ENCODE peak calls at places on chromosome 6, in five cellular contexts. G is aorta, H is fibroblast of mammary gland, X is endodermal cell, Z is ascending aorta. I is an unnamed sample.

GRCh38 chr6:341914-342831 is 49.4 kb upstream of the IRF4 start:
- DNase-seq in G (no peak), H (no peak), X (no peak), Z (no peak), I (no peak)

GRCh38 chr6:137094411-137095008 is 49.7 kb upstream of the IL20RA start:
- DNase-seq in G (peak), H (peak), X (peak), Z (peak), I (peak)

GRCh38 chr6:134630468-134631180 is 312.7 kb upstream of the SGK1 start:
- DNase-seq in G (no peak), H (no peak), X (no peak), Z (no peak), I (no peak)

GRCh38 chr6:46097381-46097780 is 32.4 kb upstream of the ENPP4 start:
- DNase-seq in G (no peak), H (no peak), X (no peak), Z (no peak), I (no peak)

GRCh38 chr6:118748311-118749062 is 97.1 kb upstream of the CEP85L start:
- DNase-seq in G (no peak), H (peak), X (peak), Z (no peak), I (peak)

GRCh38 chr6:5053038-5053437 is 32.1 kb upstream of the PPP1R3G start:
- DNase-seq in G (no peak), H (peak), X (no peak), Z (no peak), I (peak)

GRCh38 chr6:307065-307814 is 15.0 kb downstream of the DUSP22 start:
- DNase-seq in G (no peak), H (no peak), X (peak), Z (no peak), I (no peak)

GRCh38 chr6:30219244-30219643 is 6.0 kb upstream of the TRIM26 start:
- DNase-seq in G (no peak), H (peak), X (peak), Z (no peak), I (peak)

GRCh38 chr6:45454008-45454911 is 76.5 kb upstream of the SUPT3H start:
- DNase-seq in G (no peak), H (peak), X (no peak), Z (no peak), I (peak)

GRCh38 chr6:42790549-42791181 is 8.8 kb downstream of the BICRAL start:
- DNase-seq in G (no peak), H (no peak), X (peak), Z (no peak), I (no peak)

GRCh38 chr6:92114797-92115196 is 1304.6 kb downstream of the EPHA7 start:
- DNase-seq in G (no peak), H (no peak), X (no peak), Z (no peak), I (no peak)

GRCh38 chr6:92427408-92427905 is 991.9 kb downstream of the EPHA7 start:
- DNase-seq in G (no peak), H (no peak), X (no peak), Z (no peak), I (no peak)

GRCh38 chr6:2809015-2809414 is 32.6 kb downstream of the SERPINB1 start:
- DNase-seq in G (no peak), H (no peak), X (no peak), Z (no peak), I (no peak)

GRCh38 chr6:117074672-117075071 is 190.7 kb upstream of the VGLL2 start:
- DNase-seq in G (no peak), H (no peak), X (no peak), Z (no peak), I (no peak)

GRCh38 chr6:31399589-31400466 is 3.6 kb upstream of the MICA start:
- DNase-seq in G (peak), H (peak), X (peak), Z (peak), I (peak)

GRCh38 chr6:101290346-101290745 is 103.2 kb upstream of the GRIK2 start:
- DNase-seq in G (no peak), H (peak), X (no peak), Z (no peak), I (peak)

GRCh38 chr6:83985715-83986114 is 47.9 kb upstream of the MRAP2 start:
- DNase-seq in G (no peak), H (no peak), X (no peak), Z (no peak), I (no peak)

GRCh38 chr6:16409531-16410441 is 171.4 kb downstream of the GMPR start:
- DNase-seq in G (peak), H (peak), X (peak), Z (peak), I (peak)

GRCh38 chr6:105595829-105596228 is 192.9 kb upstream of the PREP start:
- DNase-seq in G (no peak), H (no peak), X (no peak), Z (no peak), I (no peak)

GRCh38 chr6:46626228-46626909 is 26.2 kb downstream of the CYP39A1 start:
- DNase-seq in G (no peak), H (peak), X (no peak), Z (no peak), I (peak)

GRCh38 chr6:117555882-117556498 is 46.3 kb downstream of the GOPC start:
- DNase-seq in G (no peak), H (peak), X (peak), Z (no peak), I (peak)

GRCh38 chr6:40782355-40782754 is 195.2 kb upstream of the LRFN2 start:
- DNase-seq in G (no peak), H (no peak), X (no peak), Z (no peak), I (no peak)

GRCh38 chr6:149318581-149319286 is 1.2 kb downstream of the TAB2 start:
- DNase-seq in G (no peak), H (no peak), X (no peak), Z (no peak), I (peak)

GRCh38 chr6:149323353-149323752 is 5.8 kb downstream of the TAB2 start:
- DNase-seq in G (no peak), H (no peak), X (no peak), Z (no peak), I (no peak)

GRCh38 chr6:149319413-149319812 is 1.9 kb downstream of the TAB2 start:
- DNase-seq in G (no peak), H (no peak), X (no peak), Z (no peak), I (no peak)

GRCh38 chr6:149317656-149318571 is at the start of gene TAB2:
- DNase-seq in G (peak), H (no peak), X (peak), Z (peak), I (no peak)

GRCh38 chr6:149320745-149321240 is 3.3 kb downstream of the TAB2 start:
- DNase-seq in G (no peak), H (no peak), X (no peak), Z (no peak), I (peak)
- H3K4me3 ChIP-seq in G (no peak), H (no peak), X (peak), Z (no peak), I (no peak)

DNA sequence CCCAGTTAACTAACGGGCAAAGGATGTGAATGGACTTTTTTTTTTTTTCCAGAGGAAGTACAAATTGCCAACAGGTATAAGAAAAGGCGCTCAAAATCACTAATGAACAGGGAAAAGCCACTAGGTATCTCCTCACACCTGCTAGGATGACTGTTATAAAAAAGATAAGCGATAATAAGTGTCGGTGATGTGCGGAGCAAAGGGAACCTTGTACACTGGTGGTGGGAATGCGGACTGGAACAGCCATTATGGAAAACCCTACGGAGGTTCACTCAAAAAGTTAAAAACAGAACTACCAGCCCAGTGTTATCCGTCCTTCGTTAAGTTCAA is 787 bp upstream of the RAB32 start:
- DNase-seq in G (no peak), H (peak), X (no peak), Z (no peak), I (no peak)
- H3K4me3 ChIP-seq in G (peak), H (peak), X (peak), Z (peak), I (peak)

GRCh38 chr6:166820070-166820469 is 136.3 kb downstream of the RNASET2 start:
- DNase-seq in G (no peak), H (no peak), X (no peak), Z (no peak), I (no peak)
- H3K4me3 ChIP-seq in G (no peak), H (no peak), X (no peak), Z (no peak), I (no peak)

GRCh38 chr6:162854734-162855191 is 127.0 kb downstream of the PACRG start:
- DNase-seq in G (no peak), H (no peak), X (peak), Z (no peak), I (no peak)

GRCh38 chr6:162854228-162854627 is 126.5 kb downstream of the PACRG start:
- DNase-seq in G (no peak), H (no peak), X (no peak), Z (no peak), I (no peak)

GRCh38 chr6:162852810-162853577 is 125.2 kb downstream of the PACRG start:
- DNase-seq in G (no peak), H (no peak), X (peak), Z (no peak), I (no peak)

GRCh38 chr6:162857321-162857720 is 129.5 kb downstream of the PACRG start:
- DNase-seq in G (no peak), H (no peak), X (no peak), Z (no peak), I (no peak)

GRCh38 chr6:162856885-162857284 is 129.1 kb downstream of the PACRG start:
- DNase-seq in G (no peak), H (peak), X (peak), Z (no peak), I (peak)
- H3K4me3 ChIP-seq in G (no peak), H (no peak), X (peak), Z (no peak), I (peak)

DNA sequence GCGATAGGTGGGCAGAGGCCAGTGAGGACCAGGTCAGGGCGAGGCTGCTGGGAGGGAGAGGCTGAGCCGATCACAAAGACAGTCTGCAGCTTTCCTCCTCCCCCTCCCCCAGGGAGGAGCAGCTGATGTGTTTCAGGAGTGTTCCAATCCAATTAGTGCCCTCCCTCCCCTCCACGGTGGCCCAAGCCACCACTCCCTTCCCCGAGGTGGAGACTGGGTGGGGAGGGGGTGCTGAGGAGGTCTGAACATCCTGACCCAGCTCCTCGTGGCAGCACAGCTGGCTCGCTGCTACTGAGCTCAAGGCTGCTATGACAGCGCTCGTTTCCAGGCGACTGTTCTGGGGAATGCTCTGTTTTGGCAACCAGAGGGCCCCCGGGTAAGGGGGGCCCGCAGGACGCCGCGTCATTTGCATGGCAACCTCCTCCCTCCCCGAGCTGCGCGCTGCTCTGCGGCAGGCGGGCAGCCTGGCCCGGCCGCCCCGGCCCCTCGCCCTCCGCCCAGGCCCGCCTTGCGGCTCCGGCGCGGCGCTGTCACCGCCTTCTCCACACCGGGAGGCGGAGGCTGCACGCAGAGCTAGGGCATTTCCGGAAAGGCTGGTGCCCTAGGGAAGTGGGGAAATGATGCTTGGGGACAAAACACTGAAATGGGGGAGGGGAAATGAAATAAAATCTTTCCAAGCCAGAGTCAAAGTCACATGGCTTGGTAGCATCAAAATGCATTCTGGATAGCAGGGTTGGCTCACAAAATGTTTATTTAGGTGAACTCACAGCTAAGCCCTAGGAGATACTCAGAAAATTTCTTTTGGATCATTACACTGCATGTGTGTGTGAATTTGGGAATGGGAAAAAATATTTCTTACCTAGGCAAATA is 67.4 kb upstream of the PIM1 start:
- DNase-seq in G (peak), H (peak), X (peak), Z (peak), I (peak)
- H3K4me3 ChIP-seq in G (peak), H (peak), X (peak), Z (peak), I (peak)

GRCh38 chr6:151161363-151161762 is 78.4 kb upstream of the AKAP12 start:
- DNase-seq in G (no peak), H (no peak), X (no peak), Z (no peak), I (no peak)
- H3K4me3 ChIP-seq in G (no peak), H (no peak), X (no peak), Z (no peak), I (no peak)

GRCh38 chr6:155315516-155315871 is 1.2 kb upstream of the TFB1M start:
- DNase-seq in G (no peak), H (peak), X (no peak), Z (no peak), I (peak)
- H3K4me3 ChIP-seq in G (peak), H (peak), X (peak), Z (peak), I (peak)